ENCODE peak calls at places on chromosome 18, in six cellular contexts. H, Q, Y, K, F and W are unnamed samples.

GRCh38 chr18:812673-813404 is 797 bp upstream of the YES1 start:
- DNase-seq in H (peak), F (peak), K (peak), Y (peak), Q (peak), W (peak)

GRCh38 chr18:44791520-44791919 is 110.8 kb downstream of the SETBP1 start:
- DNase-seq in Q (no peak), K (no peak), H (no peak), Y (peak), F (no peak), W (no peak)

GRCh38 chr18:3040881-3041280 is 27.9 kb upstream of the LPIN2 start:
- DNase-seq in F (no peak), H (no peak), Y (no peak), Q (no peak), K (no peak), W (no peak)

GRCh38 chr18:63869851-63870250 is 17.7 kb upstream of the SERPINB2 start:
- DNase-seq in F (no peak), Y (peak), Q (no peak), H (no peak), K (no peak), W (no peak)

GRCh38 chr18:45667056-45667455 is 51.8 kb downstream of the SLC14A2 start:
- DNase-seq in K (no peak), F (no peak), H (no peak), Y (no peak), Q (no peak), W (no peak)

GRCh38 chr18:24031318-24031717 is 16.8 kb downstream of the TTC39C start:
- DNase-seq in Q (no peak), Y (no peak), H (no peak), F (no peak), K (no peak), W (no peak)

GRCh38 chr18:22170421-22171262 is 1.3 kb downstream of the GATA6 start:
- DNase-seq in F (peak), Y (peak), K (peak), Q (peak), H (no peak), W (peak)

GRCh38 chr18:76306685-76307292 is 188.3 kb downstream of the ZNF516 start:
- DNase-seq in H (no peak), Y (no peak), F (no peak), Q (no peak), K (no peak), W (no peak)